ENCODE peak calls at places on chromosomes 4 and X, in four cellular contexts. K is pancreas, N is IMR-90, W is body of pancreas. Q is an unnamed sample. For H3K36me3, the result is how much of the 10 kb centered on the place peaks cover.

GRCh38 chr4:8719421-8719820 is 126.9 kb downstream of the CPZ start:
- DNase-seq in K (no peak), N (no peak), W (no peak), Q (peak)

GRCh38 chrX:139202742-139203410 is 327.7 kb upstream of the F9 start:
- DNase-seq in K (no peak), N (no peak), W (no peak), Q (no peak)

GRCh38 chrX:68504237-68504636 is 5.4 kb downstream of the YIPF6 start:
- DNase-seq in K (no peak), N (peak), W (no peak), Q (no peak)

GRCh38 chr4:128220286-128221235 is 67.1 kb downstream of the PGRMC2 start:
- DNase-seq in K (no peak), N (peak), W (no peak), Q (no peak)

GRCh38 chr4:87103086-87103485 is 117.3 kb downstream of the KLHL8 start:
- DNase-seq in K (no peak), N (no peak), W (no peak), Q (no peak)

GRCh38 chr4:153987291-153987690 is 198.4 kb upstream of the SFRP2 start:
- DNase-seq in K (no peak), N (no peak), W (no peak), Q (no peak)

GRCh38 chr4:73726000-73726399 is 14.4 kb upstream of the CXCL8 start:
- DNase-seq in K (peak), N (peak), W (no peak), Q (no peak)

GRCh38 chrX:153513265-153513664 is 4.2 kb upstream of the ATP2B3 start:
- DNase-seq in K (no peak), N (no peak), W (no peak), Q (no peak)

GRCh38 chrX:135477576-135477975 is 42.9 kb upstream of the INTS6L start:
- DNase-seq in K (peak), N (peak), W (peak), Q (peak)

GRCh38 chr4:187059895-187060294 is 336.2 kb upstream of the FAT1 start:
- DNase-seq in K (no peak), N (no peak), W (no peak), Q (no peak)

GRCh38 chr4:45172636-45173035 is 446.3 kb upstream of the GNPDA2 start:
- DNase-seq in K (no peak), N (no peak), W (no peak), Q (no peak)

GRCh38 chr4:186144180-186144579 is 39.7 kb downstream of the FAM149A start:
- DNase-seq in K (no peak), N (peak), W (peak), Q (no peak)

GRCh38 chr4:119735136-119735770 is 106.6 kb upstream of the PDE5A start:
- DNase-seq in K (no peak), N (peak), W (no peak), Q (no peak)

GRCh38 chr4:128715616-128716015 is 93.9 kb upstream of the JADE1 start:
- DNase-seq in K (no peak), N (peak), W (no peak), Q (no peak)

GRCh38 chrX:47361538-47362511 is 8.6 kb upstream of the ZNF157 start:
- DNase-seq in K (peak), N (peak), W (peak), Q (peak)

GRCh38 chrX:153635788-153636668 is 11.0 kb upstream of the DUSP9 start:
- DNase-seq in K (no peak), N (no peak), W (no peak), Q (peak)

GRCh38 chrX:1167918-1168481 is 44.4 kb downstream of the CRLF2 start:
- DNase-seq in K (no peak), N (no peak), W (no peak), Q (no peak)

GRCh38 chrX:1165535-1166196 is 46.8 kb downstream of the CRLF2 start:
- DNase-seq in K (no peak), N (no peak), W (no peak), Q (no peak)

GRCh38 chrX:1170243-1170642 is 42.2 kb downstream of the CRLF2 start:
- DNase-seq in K (no peak), N (no peak), W (no peak), Q (no peak)

GRCh38 chrX:1169198-1169597 is 43.3 kb downstream of the CRLF2 start:
- DNase-seq in K (no peak), N (no peak), W (no peak), Q (no peak)

GRCh38 chrX:1167466-1167865 is 45.0 kb downstream of the CRLF2 start:
- DNase-seq in K (no peak), N (no peak), W (no peak), Q (no peak)
- H3K27ac ChIP-seq in K (no peak), N (no peak), W (no peak), Q (no peak)

GRCh38 chr4:169228076-169228475 is 42.7 kb downstream of the SH3RF1 start:
- DNase-seq in K (no peak), N (no peak), W (no peak), Q (no peak)

GRCh38 chr4:169222768-169223167 is 48.0 kb downstream of the SH3RF1 start:
- DNase-seq in K (no peak), N (no peak), W (no peak), Q (no peak)

GRCh38 chr4:169225058-169225751 is 45.6 kb downstream of the SH3RF1 start:
- DNase-seq in K (no peak), N (peak), W (no peak), Q (no peak)

GRCh38 chr4:169226565-169226964 is 44.2 kb downstream of the SH3RF1 start:
- DNase-seq in K (no peak), N (no peak), W (no peak), Q (no peak)

DNA sequence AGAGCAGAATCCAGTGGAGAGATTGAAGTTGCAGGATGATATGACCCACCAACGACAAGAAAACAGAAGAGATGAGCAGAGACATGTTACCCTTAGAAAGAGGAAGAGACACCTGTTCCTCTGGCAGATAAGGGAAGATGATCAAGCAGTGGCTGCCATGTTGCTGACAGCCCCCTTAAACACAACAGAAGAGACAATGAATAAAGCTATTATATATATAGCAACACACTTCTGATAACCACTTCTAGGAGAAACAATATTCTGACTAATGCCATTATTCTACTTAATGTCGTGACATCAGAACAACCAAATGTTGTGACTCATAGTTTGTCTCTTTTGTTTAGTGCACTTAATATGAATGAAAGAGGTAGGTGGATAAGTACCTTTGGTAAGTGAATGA is 44.9 kb downstream of the SH3RF1 start:
- DNase-seq in K (no peak), N (peak), W (no peak), Q (no peak)
- H3K36me3 ChIP-seq in K (under half), N (under half), W (under half), Q (under half)

GRCh38 chr4:6924361-6924779 is 14.7 kb downstream of the TBC1D14 start:
- DNase-seq in K (no peak), N (no peak), W (no peak), Q (no peak)
- TF ChIP-seq CTCF in K (no peak), N (no peak), W (no peak), Q (no peak)

GRCh38 chr4:134627386-134627785 is 425.8 kb upstream of the PABPC4L start:
- DNase-seq in K (no peak), N (no peak), W (no peak), Q (no peak)

GRCh38 chr4:134628074-134628473 is 426.5 kb upstream of the PABPC4L start:
- DNase-seq in K (no peak), N (no peak), W (no peak), Q (no peak)

GRCh38 chr4:134622194-134622593 is 420.6 kb upstream of the PABPC4L start:
- DNase-seq in K (no peak), N (no peak), W (no peak), Q (no peak)

DNA sequence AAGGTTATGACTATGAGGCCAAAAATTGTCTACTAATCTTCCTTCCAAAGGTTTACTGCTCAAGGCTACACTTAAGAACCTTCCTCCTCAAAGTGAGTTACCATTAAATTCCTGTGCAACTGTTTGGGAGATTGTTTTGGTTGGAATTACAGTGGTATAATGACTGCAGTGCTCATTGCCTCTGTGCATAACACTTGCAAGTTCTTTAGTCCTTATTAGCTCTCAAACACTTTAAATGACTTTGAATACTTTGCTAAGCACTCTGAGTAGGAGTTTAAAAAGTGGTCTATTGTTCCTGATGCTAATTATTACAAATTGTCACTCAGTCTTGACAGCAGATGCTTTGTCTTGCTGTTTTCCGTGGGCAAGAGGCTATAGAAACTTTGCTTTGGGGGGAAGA is 422.8 kb upstream of the PABPC4L start:
- DNase-seq in K (no peak), N (no peak), W (no peak), Q (no peak)
- H3K27ac ChIP-seq in K (no peak), N (no peak), W (no peak), Q (no peak)

GRCh38 chr4:31169851-31170250 is 449.7 kb downstream of the PCDH7 start:
- DNase-seq in K (no peak), N (no peak), W (no peak), Q (no peak)
- H3K36me3 ChIP-seq in K (under half), N (under half), W (under half), Q (under half)

GRCh38 chr4:21806991-21807390 is 141.6 kb downstream of the KCNIP4 start:
- DNase-seq in K (no peak), N (no peak), W (no peak), Q (no peak)
- TF ChIP-seq CTCF in K (no peak), N (no peak), W (no peak), Q (no peak)

GRCh38 chr4:2416564-2417195 is 1.8 kb downstream of the ZFYVE28 start:
- DNase-seq in K (no peak), N (no peak), W (no peak), Q (peak)
- H3K27ac ChIP-seq in K (no peak), N (no peak), W (no peak), Q (peak)

DNA sequence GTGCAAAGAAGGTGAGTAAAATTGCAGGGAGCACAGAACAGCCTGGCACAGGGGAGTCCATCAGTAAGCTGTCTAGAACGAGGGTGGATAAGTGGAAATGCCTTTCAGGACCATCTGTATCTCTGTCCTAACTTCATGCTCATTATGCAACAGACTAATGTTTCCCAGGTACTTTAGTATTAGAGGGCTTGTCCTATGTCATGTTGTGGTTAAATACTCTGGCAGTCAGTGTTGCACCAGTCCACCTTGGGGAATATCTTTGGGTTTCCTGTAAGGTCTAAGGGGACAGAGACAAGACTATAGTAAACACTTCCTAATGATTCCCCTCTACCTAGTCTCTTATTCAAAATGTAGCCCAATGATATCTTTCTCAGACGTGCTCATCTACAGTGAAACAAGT is 21.3 kb downstream of the NOCT start:
- DNase-seq in K (no peak), N (no peak), W (no peak), Q (no peak)
- H3K36me3 ChIP-seq in K (under half), N (under half), W (under half), Q (under half)